ENCODE peak calls at places on chromosomes 2 and 18, in nine cellular contexts. One of them, this sample, is unnamed.

GRCh38 chr2:140257692-140258300 is 1477.6 kb upstream of the NXPH2 start:
- DNase-seq in AG10803: no peak
- DNase-seq in neuronal stem cell: no peak
- DNase-seq in OCI-LY7: no peak
- DNase-seq in neural crest cell: no peak
- DNase-seq in amygdala: no peak
- DNase-seq in stimulated activated CD4-positive, alpha-beta T cell treated with anti-CD3 and anti-CD28 coated beads, TNF-alpha, amount 100 ng/mL, for 4 hours: no peak
- DNase-seq in H4: no peak
- DNase-seq in nucleus accumbens: no peak
- DNase-seq in this sample: no peak

GRCh38 chr2:133970641-133971040 is 283.2 kb upstream of the MGAT5 start:
- DNase-seq in AG10803: no peak
- DNase-seq in neuronal stem cell: no peak
- DNase-seq in OCI-LY7: no peak
- DNase-seq in neural crest cell: no peak
- DNase-seq in amygdala: no peak
- DNase-seq in stimulated activated CD4-positive, alpha-beta T cell treated with anti-CD3 and anti-CD28 coated beads, TNF-alpha, amount 100 ng/mL, for 4 hours: no peak
- DNase-seq in H4: no peak
- DNase-seq in nucleus accumbens: no peak
- DNase-seq in this sample: no peak

GRCh38 chr2:217667545-217667944 is 335.2 kb downstream of the TNS1 start:
- DNase-seq in AG10803: peak; percentile 82
- DNase-seq in neuronal stem cell: no peak
- DNase-seq in OCI-LY7: no peak
- DNase-seq in neural crest cell: no peak
- DNase-seq in amygdala: no peak
- DNase-seq in stimulated activated CD4-positive, alpha-beta T cell treated with anti-CD3 and anti-CD28 coated beads, TNF-alpha, amount 100 ng/mL, for 4 hours: no peak
- DNase-seq in H4: no peak
- DNase-seq in nucleus accumbens: no peak
- DNase-seq in this sample: no peak

GRCh38 chr18:27270508-27270907 is 85.4 kb upstream of the CHST9 start:
- DNase-seq in AG10803: no peak
- DNase-seq in neuronal stem cell: no peak
- DNase-seq in OCI-LY7: no peak
- DNase-seq in neural crest cell: no peak
- DNase-seq in amygdala: no peak
- DNase-seq in stimulated activated CD4-positive, alpha-beta T cell treated with anti-CD3 and anti-CD28 coated beads, TNF-alpha, amount 100 ng/mL, for 4 hours: no peak
- DNase-seq in H4: no peak
- DNase-seq in nucleus accumbens: no peak
- DNase-seq in this sample: no peak

GRCh38 chr2:242075163-242075562 is 205.6 kb downstream of the RTP5 start:
- DNase-seq in AG10803: peak; percentile 96
- DNase-seq in neuronal stem cell: no peak
- DNase-seq in OCI-LY7: no peak
- DNase-seq in neural crest cell: no peak
- DNase-seq in amygdala: no peak
- DNase-seq in stimulated activated CD4-positive, alpha-beta T cell treated with anti-CD3 and anti-CD28 coated beads, TNF-alpha, amount 100 ng/mL, for 4 hours: no peak
- DNase-seq in H4: peak; percentile 92
- DNase-seq in nucleus accumbens: no peak
- DNase-seq in this sample: no peak

GRCh38 chr2:78606895-78607294 is 418.6 kb upstream of the REG3G start:
- DNase-seq in AG10803: no peak
- DNase-seq in neuronal stem cell: no peak
- DNase-seq in OCI-LY7: no peak
- DNase-seq in neural crest cell: no peak
- DNase-seq in amygdala: no peak
- DNase-seq in stimulated activated CD4-positive, alpha-beta T cell treated with anti-CD3 and anti-CD28 coated beads, TNF-alpha, amount 100 ng/mL, for 4 hours: no peak
- DNase-seq in H4: no peak
- DNase-seq in nucleus accumbens: no peak
- DNase-seq in this sample: peak; percentile 88

GRCh38 chr18:8803063-8803795 is 97.9 kb downstream of the MTCL1 start:
- DNase-seq in AG10803: no peak
- DNase-seq in neuronal stem cell: no peak
- DNase-seq in OCI-LY7: no peak
- DNase-seq in neural crest cell: no peak
- DNase-seq in amygdala: no peak
- DNase-seq in stimulated activated CD4-positive, alpha-beta T cell treated with anti-CD3 and anti-CD28 coated beads, TNF-alpha, amount 100 ng/mL, for 4 hours: no peak
- DNase-seq in H4: no peak
- DNase-seq in nucleus accumbens: no peak
- DNase-seq in this sample: peak; percentile 85

GRCh38 chr2:41914936-41915335 is 132.9 kb upstream of the PKDCC start:
- DNase-seq in AG10803: peak; percentile 54
- DNase-seq in neuronal stem cell: no peak
- DNase-seq in OCI-LY7: no peak
- DNase-seq in neural crest cell: no peak
- DNase-seq in amygdala: no peak
- DNase-seq in stimulated activated CD4-positive, alpha-beta T cell treated with anti-CD3 and anti-CD28 coated beads, TNF-alpha, amount 100 ng/mL, for 4 hours: no peak
- DNase-seq in H4: no peak
- DNase-seq in nucleus accumbens: no peak
- DNase-seq in this sample: no peak

GRCh38 chr2:69725706-69726360 is 16.1 kb upstream of the ANXA4 start:
- DNase-seq in AG10803: no peak
- DNase-seq in neuronal stem cell: no peak
- DNase-seq in OCI-LY7: no peak
- DNase-seq in neural crest cell: no peak
- DNase-seq in amygdala: no peak
- DNase-seq in stimulated activated CD4-positive, alpha-beta T cell treated with anti-CD3 and anti-CD28 coated beads, TNF-alpha, amount 100 ng/mL, for 4 hours: no peak
- DNase-seq in H4: no peak
- DNase-seq in nucleus accumbens: no peak
- DNase-seq in this sample: no peak

GRCh38 chr2:231545105-231545902 is 15.1 kb upstream of the NMUR1 start:
- DNase-seq in AG10803: no peak
- DNase-seq in neuronal stem cell: no peak
- DNase-seq in OCI-LY7: peak; percentile 85
- DNase-seq in neural crest cell: no peak
- DNase-seq in amygdala: no peak
- DNase-seq in stimulated activated CD4-positive, alpha-beta T cell treated with anti-CD3 and anti-CD28 coated beads, TNF-alpha, amount 100 ng/mL, for 4 hours: no peak
- DNase-seq in H4: peak; percentile 77
- DNase-seq in nucleus accumbens: no peak
- DNase-seq in this sample: no peak

GRCh38 chr2:192307530-192307929 is 112.8 kb upstream of the TMEFF2 start:
- DNase-seq in AG10803: no peak
- DNase-seq in neuronal stem cell: no peak
- DNase-seq in OCI-LY7: no peak
- DNase-seq in neural crest cell: no peak
- DNase-seq in amygdala: no peak
- DNase-seq in stimulated activated CD4-positive, alpha-beta T cell treated with anti-CD3 and anti-CD28 coated beads, TNF-alpha, amount 100 ng/mL, for 4 hours: no peak
- DNase-seq in H4: no peak
- DNase-seq in nucleus accumbens: no peak
- DNase-seq in this sample: no peak

GRCh38 chr2:71935291-71935848 is 212.3 kb downstream of the CYP26B1 start:
- DNase-seq in AG10803: peak; percentile 96
- DNase-seq in neuronal stem cell: no peak
- DNase-seq in OCI-LY7: no peak
- DNase-seq in neural crest cell: no peak
- DNase-seq in amygdala: no peak
- DNase-seq in stimulated activated CD4-positive, alpha-beta T cell treated with anti-CD3 and anti-CD28 coated beads, TNF-alpha, amount 100 ng/mL, for 4 hours: no peak
- DNase-seq in H4: no peak
- DNase-seq in nucleus accumbens: no peak
- DNase-seq in this sample: no peak

GRCh38 chr2:18922276-18922675 is 332.9 kb upstream of the NT5C1B start:
- DNase-seq in AG10803: peak; percentile 83
- DNase-seq in neuronal stem cell: no peak
- DNase-seq in OCI-LY7: no peak
- DNase-seq in neural crest cell: no peak
- DNase-seq in amygdala: no peak
- DNase-seq in stimulated activated CD4-positive, alpha-beta T cell treated with anti-CD3 and anti-CD28 coated beads, TNF-alpha, amount 100 ng/mL, for 4 hours: no peak
- DNase-seq in H4: no peak
- DNase-seq in nucleus accumbens: no peak
- DNase-seq in this sample: no peak

GRCh38 chr18:58805482-58806187 is 59.0 kb upstream of the ZNF532 start:
- DNase-seq in AG10803: no peak
- DNase-seq in neuronal stem cell: peak; percentile 53
- DNase-seq in OCI-LY7: no peak
- DNase-seq in neural crest cell: peak; percentile 50
- DNase-seq in amygdala: no peak
- DNase-seq in stimulated activated CD4-positive, alpha-beta T cell treated with anti-CD3 and anti-CD28 coated beads, TNF-alpha, amount 100 ng/mL, for 4 hours: no peak
- DNase-seq in H4: no peak
- DNase-seq in nucleus accumbens: no peak
- DNase-seq in this sample: peak; percentile 100

GRCh38 chr18:34115409-34116081 is 109.2 kb downstream of the NOL4 start:
- DNase-seq in AG10803: no peak
- DNase-seq in neuronal stem cell: no peak
- DNase-seq in OCI-LY7: no peak
- DNase-seq in neural crest cell: no peak
- DNase-seq in amygdala: no peak
- DNase-seq in stimulated activated CD4-positive, alpha-beta T cell treated with anti-CD3 and anti-CD28 coated beads, TNF-alpha, amount 100 ng/mL, for 4 hours: no peak
- DNase-seq in H4: no peak
- DNase-seq in nucleus accumbens: no peak
- DNase-seq in this sample: no peak

GRCh38 chr18:35084494-35085449 is 43.6 kb downstream of the MAPRE2 start:
- DNase-seq in AG10803: no peak
- DNase-seq in neuronal stem cell: no peak
- DNase-seq in OCI-LY7: no peak
- DNase-seq in neural crest cell: no peak
- DNase-seq in amygdala: no peak
- DNase-seq in stimulated activated CD4-positive, alpha-beta T cell treated with anti-CD3 and anti-CD28 coated beads, TNF-alpha, amount 100 ng/mL, for 4 hours: no peak
- DNase-seq in H4: no peak
- DNase-seq in nucleus accumbens: no peak
- DNase-seq in this sample: no peak

This sample was measured in NCI-H146.